ENCODE peak calls at places on chromosomes 13 and 19, in five cellular contexts. I, Z, A, E and N are unnamed samples.

GRCh38 chr19:42203700-42204099 is 13.8 kb downstream of the DEDD2 start:
- DNase-seq in I (no peak), Z (no peak), A (no peak), E (no peak), N (no peak)

GRCh38 chr19:35592226-35592625 is 6.3 kb downstream of the PMIS2 start:
- DNase-seq in I (peak; percentile 59), Z (no peak), A (peak; percentile 53), E (peak; percentile 53), N (peak; percentile 76)

GRCh38 chr13:110624766-110625756 is 9.7 kb downstream of the NAXD start:
- DNase-seq in I (no peak), Z (no peak), A (no peak), E (no peak), N (peak; percentile 81)

GRCh38 chr19:19531951-19532805 is 3.5 kb downstream of the YJEFN3 start:
- DNase-seq in I (peak; percentile 76), Z (peak; percentile 66), A (no peak), E (peak; percentile 86), N (peak; percentile 88)

GRCh38 chr13:109945206-109945960 is 159.0 kb upstream of the IRS2 start:
- DNase-seq in I (no peak), Z (no peak), A (no peak), E (peak; percentile 93), N (no peak)

GRCh38 chr19:43847246-43847645 is 20.1 kb downstream of the ZNF283 start:
- DNase-seq in I (no peak), Z (no peak), A (no peak), E (no peak), N (no peak)

GRCh38 chr13:42814868-42815267 is 33.5 kb downstream of the FAM216B start:
- DNase-seq in I (no peak), Z (no peak), A (no peak), E (peak; percentile 89), N (no peak)

GRCh38 chr13:103961129-103961528 is 894.9 kb upstream of the SLC10A2 start:
- DNase-seq in I (no peak), Z (no peak), A (no peak), E (no peak), N (no peak)

GRCh38 chr19:21483589-21484170 is 21.7 kb upstream of the ZNF429 start:
- DNase-seq in I (peak; percentile 28), Z (no peak), A (no peak), E (peak; percentile 8), N (peak; percentile 45)

GRCh38 chr13:29472317-29472961 is 123.0 kb downstream of the SLC7A1 start:
- DNase-seq in I (peak; percentile 88), Z (peak; percentile 30), A (peak; percentile 63), E (peak; percentile 79), N (peak; percentile 84)

DNA sequence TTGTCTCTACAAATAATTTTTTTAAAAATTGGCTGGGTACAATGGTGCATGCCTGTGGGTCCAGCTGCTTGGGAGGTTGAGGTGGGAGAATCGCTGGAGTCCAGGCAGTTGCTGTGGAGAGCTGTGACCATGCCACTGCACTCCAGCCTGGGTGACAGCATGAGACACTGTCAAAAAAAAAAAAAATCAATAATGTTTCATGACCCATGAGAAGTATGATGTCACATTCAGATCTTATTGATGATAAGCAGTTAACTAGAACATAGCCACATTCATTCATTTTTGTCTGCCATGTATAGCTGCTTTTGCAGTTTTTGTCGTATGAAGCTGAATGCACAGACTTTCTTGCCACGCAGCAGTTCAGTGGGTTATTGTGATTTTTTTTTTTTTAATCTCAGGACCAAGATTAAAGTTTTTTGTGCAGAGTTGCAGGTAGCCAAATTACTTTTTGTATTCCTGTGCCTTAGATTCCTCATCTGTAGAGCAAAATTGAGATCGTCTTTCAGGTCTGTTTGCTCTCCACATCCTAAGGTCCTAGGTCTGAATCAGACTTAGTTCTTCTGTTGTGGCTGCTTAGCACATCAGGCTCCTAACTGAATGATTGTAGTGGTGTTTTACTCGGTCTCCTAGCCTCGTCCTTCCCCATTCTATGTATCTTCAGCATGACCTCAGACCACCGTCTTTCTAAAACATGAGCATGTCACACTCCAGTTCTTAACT is 145.2 kb downstream of the GGACT start:
- DNase-seq in I (no peak), Z (no peak), A (no peak), E (no peak), N (no peak)
- TF ChIP-seq EZH2phosphoT487 in I (no peak), Z (no peak), A (no peak), E (no peak), N (no peak)

DNA sequence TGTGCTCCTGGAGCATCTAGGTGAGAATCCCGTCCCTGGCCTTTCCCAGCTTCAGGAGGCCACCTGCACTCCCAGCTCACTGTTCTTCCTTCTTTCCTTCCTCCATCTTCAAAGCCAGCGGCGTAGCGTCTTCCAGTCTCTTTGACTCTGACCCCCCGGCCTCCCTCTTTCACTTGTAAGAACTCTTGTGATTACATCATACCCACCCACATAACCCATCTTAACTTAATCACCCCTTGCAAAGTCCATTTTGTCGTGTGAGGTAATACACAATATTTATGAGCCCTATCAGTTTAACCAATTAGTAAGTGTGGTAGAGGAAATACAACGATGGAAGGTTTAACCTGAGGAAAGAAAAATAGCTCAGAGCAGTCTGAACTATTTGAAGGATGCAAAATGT is 4.6 kb upstream of the CDC16 start:
- DNase-seq in I (no peak), Z (no peak), A (no peak), E (peak; percentile 48), N (no peak)
- H2AFZ ChIP-seq in I (no peak overlapping the region), Z (no peak overlapping the region), A (no peak overlapping the region), E (no peak overlapping the region), N (peak overlapping the region; percentile 1)

GRCh38 chr19:48468806-48469055 is 438 bp upstream of the CYTH2 start:
- DNase-seq in I (no peak), Z (no peak), A (no peak), E (no peak), N (no peak)
- TF ChIP-seq EZH2phosphoT487 in I (no peak), Z (no peak), A (no peak), E (no peak), N (no peak)

GRCh38 chr13:80341771-80342271 is 895 bp upstream of the SPRY2 start:
- DNase-seq in I (no peak), Z (no peak), A (no peak), E (peak; percentile 48), N (peak; percentile 89)
- H2AFZ ChIP-seq in I (no peak overlapping the region), Z (no peak overlapping the region), A (no peak overlapping the region), E (peak overlapping the region; percentile 88), N (no peak overlapping the region)

DNA sequence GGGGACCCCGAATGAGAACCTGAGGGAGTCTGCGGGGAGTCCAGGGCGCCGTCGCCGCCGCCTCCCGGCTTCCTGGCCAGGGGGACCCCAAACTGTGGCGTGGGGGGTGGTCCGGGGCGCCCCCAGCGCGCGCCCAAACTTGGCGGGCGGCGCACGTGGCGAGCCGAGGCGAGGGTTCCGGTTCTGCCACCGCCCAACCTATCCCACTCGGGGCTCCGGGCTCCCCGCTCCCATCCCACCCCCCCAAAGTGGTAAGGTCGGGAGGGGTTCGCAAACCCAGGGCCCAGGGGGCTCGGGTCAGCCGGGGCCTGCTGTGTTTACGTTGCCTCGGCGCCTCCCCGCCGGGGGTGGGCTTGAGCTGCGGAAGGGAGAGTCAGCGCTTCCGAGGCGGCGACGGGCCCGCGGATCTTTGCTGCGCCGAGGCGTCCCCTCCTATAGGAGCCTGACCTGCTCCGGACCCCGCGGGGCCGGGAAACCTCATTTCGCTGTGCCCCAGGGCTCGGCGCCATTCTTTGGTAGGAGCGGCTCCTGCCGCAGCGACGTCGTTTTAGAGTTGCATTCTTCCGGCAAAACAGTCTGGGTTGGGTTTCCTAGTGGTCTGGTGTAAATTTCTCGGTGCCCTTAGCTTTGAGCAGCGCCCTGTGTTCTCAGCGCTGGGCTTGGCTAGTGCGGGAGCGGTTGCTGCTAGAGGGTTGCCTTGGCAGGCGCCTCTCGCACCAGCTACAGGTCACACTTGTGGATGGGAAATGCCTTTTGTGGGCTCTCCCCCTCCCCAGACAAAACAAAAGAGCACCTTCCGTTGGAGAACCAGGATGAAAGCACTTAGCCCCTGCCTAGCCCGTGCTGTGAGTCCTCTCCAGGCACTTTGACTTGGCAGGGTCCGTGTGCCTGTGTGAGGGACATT is 1.2 kb downstream of the DAZAP1 start:
- DNase-seq in I (peak; percentile 64), Z (peak; percentile 59), A (no peak), E (peak; percentile 82), N (peak; percentile 70)
- TF ChIP-seq EZH2phosphoT487 in I (no peak), Z (no peak), A (no peak), E (no peak), N (no peak)

GRCh38 chr19:49889687-49890348 is 6.9 kb downstream of the IL4I1 start:
- DNase-seq in I (peak; percentile 58), Z (peak; percentile 42), A (peak; percentile 53), E (peak; percentile 82), N (peak; percentile 91)
- H2AFZ ChIP-seq in I (peak overlapping the region; percentile 5), Z (peak overlapping the region; percentile 69), A (no peak overlapping the region), E (no peak overlapping the region), N (peak overlapping the region; percentile 30)

DNA sequence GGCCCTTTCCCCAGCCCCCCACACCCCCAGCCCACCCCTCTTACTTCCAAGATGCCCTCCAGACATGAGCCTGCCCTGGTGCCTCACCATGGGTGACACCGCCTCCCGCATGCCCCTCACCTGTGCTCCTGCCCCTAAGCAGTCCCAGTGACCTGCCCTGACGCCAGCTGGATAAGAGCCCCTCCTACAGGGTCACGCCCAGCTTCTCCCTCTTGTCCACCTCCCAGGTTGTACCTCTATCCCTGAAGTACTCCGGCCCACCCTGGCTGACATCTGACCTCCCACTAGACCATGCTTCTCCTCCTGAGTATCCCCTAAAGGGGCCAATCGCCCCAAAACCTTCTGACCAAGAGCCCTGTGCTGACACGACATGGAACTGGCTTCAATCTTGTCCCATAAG is 51.3 kb downstream of the COLGALT1 start:
- DNase-seq in I (no peak), Z (no peak), A (no peak), E (no peak), N (peak; percentile 39)
- TF ChIP-seq EZH2phosphoT487 in I (no peak), Z (no peak), A (no peak), E (no peak), N (no peak)